ENCODE peak calls at places on chromosomes 13 and 19, in eight cellular contexts. X is AG09319; A is midbrain; Y is HFF-Myc; M is stimulated activated CD8-positive, alpha-beta memory T cell treated with anti-CD3 and anti-CD28 coated beads, Interleukin-15, amount 100 ng/mL, for 48 hours; C is colonic mucosa; Q is effector CD4-positive, alpha-beta T cell; F is stimulated activated CD4-positive, alpha-beta T cell treated with anti-CD3 and anti-CD28 coated beads, Interleukin-1b, Interleukin-23, amount 100 ng/mL, for 24 hours. R is an unnamed sample.

GRCh38 chr19:13132471-13133166 is 14.6 kb downstream of the NACC1 start:
- DNase-seq in Q (no peak), X (no peak), M (peak), C (no peak), F (no peak), A (no peak), Y (no peak), R (no peak)

GRCh38 chr13:99969934-99970760 is 1.4 kb downstream of the ZIC5 start:
- DNase-seq in X (no peak), M (no peak), Y (no peak), F (no peak), Q (no peak), A (no peak), C (peak), R (peak)

GRCh38 chr13:63948045-63948444 is 2532.4 kb upstream of the PCDH20 start:
- DNase-seq in F (no peak), Q (no peak), A (no peak), C (no peak), X (no peak), M (no peak), Y (no peak), R (no peak)

GRCh38 chr13:35388456-35388855 is 88.0 kb downstream of the MAB21L1 start:
- DNase-seq in M (no peak), X (no peak), F (no peak), Y (no peak), A (no peak), Q (no peak), C (no peak), R (no peak)

GRCh38 chr19:49589391-49589790 is 1.6 kb upstream of the PRR12 start:
- DNase-seq in Q (no peak), A (no peak), X (no peak), C (no peak), M (no peak), Y (no peak), F (no peak), R (no peak)

GRCh38 chr19:16363133-16363851 is 38.7 kb downstream of the KLF2 start:
- DNase-seq in M (no peak), X (no peak), A (no peak), Q (no peak), C (peak), Y (no peak), F (no peak), R (no peak)

GRCh38 chr13:99356216-99357089 is 49.3 kb upstream of the GPR183 start:
- DNase-seq in C (no peak), Y (no peak), F (no peak), A (no peak), Q (peak), X (peak), M (peak), R (no peak)

GRCh38 chr19:53553865-53554791 is 16.2 kb downstream of the ZNF331 start:
- DNase-seq in M (peak), Y (peak), C (peak), X (peak), F (peak), A (peak), Q (peak), R (no peak)

GRCh38 chr19:11234486-11235075 is 4.8 kb upstream of the ANGPTL8 start:
- DNase-seq in Q (no peak), Y (no peak), M (no peak), A (no peak), X (no peak), F (no peak), C (no peak), R (no peak)

GRCh38 chr13:94175076-94175475 is 304.4 kb downstream of the DCT start:
- DNase-seq in A (no peak), F (no peak), X (no peak), Q (no peak), Y (no peak), C (no peak), M (no peak), R (no peak)

GRCh38 chr19:47231215-47232054 is 436 bp upstream of the BBC3 start:
- DNase-seq in Q (peak), M (peak), F (peak), A (peak), X (peak), Y (peak), C (peak), R (peak)

GRCh38 chr19:18500376-18500775 is 21.5 kb downstream of the ELL start:
- DNase-seq in Q (no peak), A (no peak), X (no peak), Y (no peak), M (no peak), C (no peak), F (no peak), R (no peak)

GRCh38 chr19:39166571-39167391 is 30.0 kb upstream of the NCCRP1 start:
- DNase-seq in C (peak), F (no peak), X (no peak), Q (no peak), M (no peak), A (peak), Y (no peak), R (no peak)

GRCh38 chr19:36796714-36796999 is 24.1 kb upstream of the ZNF850 start:
- DNase-seq in F (no peak), M (no peak), X (no peak), Y (no peak), A (no peak), Q (no peak), C (no peak), R (no peak)

GRCh38 chr19:56155124-56155687 is 14.1 kb downstream of the ZNF444 start:
- DNase-seq in F (no peak), Y (no peak), X (no peak), A (no peak), Q (no peak), M (no peak), C (no peak), R (peak)

GRCh38 chr13:44257806-44258205 is 115.8 kb upstream of the SERP2 start:
- DNase-seq in F (no peak), Q (no peak), Y (no peak), M (no peak), C (no peak), X (no peak), A (no peak), R (no peak)

GRCh38 chr13:40506592-40507446 is 159.6 kb downstream of the FOXO1 start:
- DNase-seq in X (no peak), Y (no peak), Q (no peak), F (no peak), M (no peak), A (no peak), C (no peak), R (no peak)

GRCh38 chr19:57888107-57888493 is 737 bp downstream of the ZNF814 start:
- DNase-seq in Q (no peak), C (no peak), F (no peak), A (no peak), M (no peak), X (no peak), Y (no peak), R (no peak)

GRCh38 chr19:1014161-1015060 is 6.5 kb downstream of the TMEM259 start:
- DNase-seq in F (no peak), Q (no peak), C (no peak), Y (no peak), A (no peak), X (no peak), M (no peak), R (no peak)

GRCh38 chr13:27374650-27375049 is 49.8 kb upstream of the GTF3A start:
- DNase-seq in Q (peak), M (no peak), X (peak), C (peak), F (no peak), Y (peak), A (peak), R (peak)

GRCh38 chr13:109786457-109787134 is at the start of gene IRS2:
- DNase-seq in Q (peak), A (peak), M (peak), Y (peak), F (peak), C (peak), X (peak), R (peak)

GRCh38 chr19:40623403-40624239 is 22.5 kb downstream of the LTBP4 start:
- DNase-seq in C (peak), F (no peak), A (no peak), M (no peak), Q (no peak), X (no peak), Y (no peak), R (peak)

GRCh38 chr19:15303105-15303780 is 29.1 kb downstream of the BRD4 start:
- DNase-seq in C (no peak), M (no peak), A (no peak), Q (no peak), Y (no peak), X (no peak), F (no peak), R (no peak)

GRCh38 chr13:113106053-113106452 is 462 bp downstream of the F7 start:
- DNase-seq in M (no peak), Y (no peak), F (no peak), A (no peak), Q (no peak), C (no peak), X (no peak), R (no peak)

GRCh38 chr19:46180701-46181385 is 32.8 kb downstream of the IGFL2 start:
- DNase-seq in Y (peak), F (no peak), C (no peak), M (no peak), X (no peak), Q (no peak), A (no peak), R (no peak)

GRCh38 chr13:98542568-98543379 is 34.1 kb downstream of the STK24 start:
- DNase-seq in X (no peak), C (no peak), A (peak), Y (no peak), Q (no peak), M (no peak), F (no peak), R (no peak)

GRCh38 chr13:107205318-107206112 is 637.6 kb upstream of the ARGLU1 start:
- DNase-seq in Y (no peak), F (peak), C (peak), X (no peak), M (peak), Q (peak), A (peak), R (peak)

GRCh38 chr19:54190942-54191670 is at the start of gene TSEN34:
- DNase-seq in Q (peak), Y (no peak), X (peak), C (peak), M (peak), F (peak), A (peak), R (peak)

GRCh38 chr13:25114220-25114619 is 18.3 kb downstream of the PABPC3 start:
- DNase-seq in C (peak), F (peak), M (peak), Q (peak), A (peak), Y (peak), X (peak), R (peak)

GRCh38 chr13:111210488-111210887 is 95.4 kb downstream of the ARHGEF7 start:
- DNase-seq in F (no peak), Y (no peak), X (no peak), Q (no peak), A (peak), M (no peak), C (no peak), R (no peak)

GRCh38 chr19:40184273-40184672 is 7.0 kb upstream of the MAP3K10 start:
- DNase-seq in A (no peak), Q (no peak), C (no peak), F (no peak), Y (no peak), M (no peak), X (no peak), R (no peak)

GRCh38 chr19:58466760-58467589 is at the start of gene ZNF324:
- DNase-seq in F (peak), A (peak), C (peak), Y (peak), Q (peak), X (peak), M (peak), R (peak)

GRCh38 chr13:83829800-83830199 is 52.5 kb downstream of the SLITRK1 start:
- DNase-seq in M (no peak), X (no peak), A (no peak), Q (no peak), C (no peak), F (no peak), Y (no peak), R (no peak)

GRCh38 chr19:19460761-19461265 is 54.5 kb downstream of the TSSK6 start:
- DNase-seq in Q (peak), Y (no peak), X (no peak), F (peak), M (peak), C (peak), A (no peak), R (no peak)

GRCh38 chr19:19202707-19203011 is 555 bp downstream of the NR2C2AP start:
- DNase-seq in F (no peak), Q (no peak), M (no peak), C (no peak), X (no peak), A (no peak), Y (no peak), R (no peak)

R was measured in ecto neural progenitor cell.